ENCODE peak calls at places on chromosomes 11 and 22, in five cellular contexts. One of them, this sample, is unnamed.

GRCh38 chr22:20463324-20464095 is 25.9 kb upstream of the SCARF2 start:
- DNase-seq in endothelial cell: no peak
- DNase-seq in neural progenitor cell: no peak
- DNase-seq in thoracic aorta: no peak
- DNase-seq in foreskin fibroblast: no peak
- DNase-seq in this sample: peak

GRCh38 chr11:96967616-96968015 is 577.8 kb downstream of the JRKL start:
- DNase-seq in foreskin fibroblast: no peak
- DNase-seq in endothelial cell: no peak
- DNase-seq in neural progenitor cell: no peak
- DNase-seq in thoracic aorta: no peak
- DNase-seq in this sample: no peak

GRCh38 chr22:20121856-20122415 is 4.9 kb upstream of the TRMT2A start:
- DNase-seq in foreskin fibroblast: no peak
- DNase-seq in thoracic aorta: no peak
- DNase-seq in endothelial cell: no peak
- DNase-seq in neural progenitor cell: no peak
- DNase-seq in this sample: no peak

GRCh38 chr11:90332415-90332814 is 109.6 kb upstream of the CHORDC1 start:
- DNase-seq in foreskin fibroblast: no peak
- DNase-seq in endothelial cell: no peak
- DNase-seq in thoracic aorta: no peak
- DNase-seq in neural progenitor cell: no peak
- DNase-seq in this sample: no peak

GRCh38 chr11:102447941-102448868 is 4.4 kb downstream of the TMEM123 start:
- DNase-seq in foreskin fibroblast: no peak
- DNase-seq in endothelial cell: no peak
- DNase-seq in neural progenitor cell: no peak
- DNase-seq in thoracic aorta: no peak
- DNase-seq in this sample: no peak

GRCh38 chr22:17754233-17754925 is 19.9 kb downstream of the BID start:
- DNase-seq in endothelial cell: no peak
- DNase-seq in neural progenitor cell: peak
- DNase-seq in thoracic aorta: no peak
- DNase-seq in foreskin fibroblast: no peak
- DNase-seq in this sample: peak

GRCh38 chr22:34858026-34858425 is 207.9 kb upstream of the ISX start:
- DNase-seq in endothelial cell: no peak
- DNase-seq in neural progenitor cell: no peak
- DNase-seq in thoracic aorta: no peak
- DNase-seq in foreskin fibroblast: no peak
- DNase-seq in this sample: no peak

GRCh38 chr11:6498121-6498520 is 1.0 kb downstream of the DNHD1 start:
- DNase-seq in foreskin fibroblast: peak
- DNase-seq in thoracic aorta: no peak
- DNase-seq in neural progenitor cell: no peak
- DNase-seq in endothelial cell: no peak
- DNase-seq in this sample: no peak

GRCh38 chr22:30241576-30242371 is 4.8 kb downstream of the LIF start:
- DNase-seq in thoracic aorta: no peak
- DNase-seq in neural progenitor cell: no peak
- DNase-seq in endothelial cell: no peak
- DNase-seq in foreskin fibroblast: no peak
- DNase-seq in this sample: no peak

GRCh38 chr11:110497204-110497987 is 67.6 kb downstream of the FDX1 start:
- DNase-seq in endothelial cell: no peak
- DNase-seq in neural progenitor cell: no peak
- DNase-seq in foreskin fibroblast: no peak
- DNase-seq in thoracic aorta: no peak
- DNase-seq in this sample: no peak

GRCh38 chr11:20399498-20399897 is 12.0 kb downstream of the PRMT3 start:
- DNase-seq in thoracic aorta: no peak
- DNase-seq in neural progenitor cell: no peak
- DNase-seq in foreskin fibroblast: no peak
- DNase-seq in endothelial cell: no peak
- DNase-seq in this sample: no peak

GRCh38 chr22:21796863-21797262 is 61.3 kb upstream of the YPEL1 start:
- DNase-seq in neural progenitor cell: no peak
- DNase-seq in endothelial cell: no peak
- DNase-seq in thoracic aorta: no peak
- DNase-seq in foreskin fibroblast: no peak
- DNase-seq in this sample: no peak

GRCh38 chr11:19953342-19953741 is 206.9 kb downstream of the DBX1 start:
- DNase-seq in endothelial cell: peak
- DNase-seq in foreskin fibroblast: peak
- DNase-seq in thoracic aorta: no peak
- DNase-seq in neural progenitor cell: peak
- DNase-seq in this sample: no peak

GRCh38 chr11:64005691-64006090 is 19.5 kb downstream of the OTUB1 start:
- DNase-seq in endothelial cell: no peak
- DNase-seq in foreskin fibroblast: no peak
- DNase-seq in thoracic aorta: no peak
- DNase-seq in neural progenitor cell: no peak
- DNase-seq in this sample: no peak

GRCh38 chr11:63667993-63668392 is 3.2 kb downstream of the ATL3 start:
- DNase-seq in neural progenitor cell: no peak
- DNase-seq in thoracic aorta: no peak
- DNase-seq in foreskin fibroblast: peak
- DNase-seq in endothelial cell: no peak
- DNase-seq in this sample: no peak

GRCh38 chr11:121466063-121466794 is 13.5 kb upstream of the SORL1-AS1 start:
- DNase-seq in foreskin fibroblast: peak
- DNase-seq in neural progenitor cell: peak
- DNase-seq in endothelial cell: peak
- DNase-seq in thoracic aorta: peak
- DNase-seq in this sample: peak

GRCh38 chr11:64165482-64165841 is 451 bp downstream of the MACROD1 start:
- DNase-seq in foreskin fibroblast: no peak
- DNase-seq in neural progenitor cell: no peak
- DNase-seq in thoracic aorta: no peak
- DNase-seq in endothelial cell: peak
- DNase-seq in this sample: peak

GRCh38 chr11:92211576-92212167 is 12.9 kb upstream of the FAT3 start:
- DNase-seq in thoracic aorta: no peak
- DNase-seq in endothelial cell: peak
- DNase-seq in foreskin fibroblast: no peak
- DNase-seq in neural progenitor cell: peak
- DNase-seq in this sample: no peak
- TF ChIP-seq CTCF in thoracic aorta: peak
- TF ChIP-seq CTCF in endothelial cell: no peak
- TF ChIP-seq CTCF in foreskin fibroblast: peak
- TF ChIP-seq CTCF in neural progenitor cell: peak
- TF ChIP-seq CTCF in this sample: no peak

GRCh38 chr11:44324787-44325525 is 15.0 kb upstream of the ALX4 start:
- DNase-seq in endothelial cell: no peak
- DNase-seq in neural progenitor cell: no peak
- DNase-seq in thoracic aorta: no peak
- DNase-seq in foreskin fibroblast: no peak
- DNase-seq in this sample: no peak

GRCh38 chr11:44327730-44328691 is 18.1 kb upstream of the ALX4 start:
- DNase-seq in endothelial cell: no peak
- DNase-seq in foreskin fibroblast: no peak
- DNase-seq in thoracic aorta: no peak
- DNase-seq in neural progenitor cell: no peak
- DNase-seq in this sample: no peak

GRCh38 chr11:44325698-44326097 is 15.8 kb upstream of the ALX4 start:
- DNase-seq in thoracic aorta: no peak
- DNase-seq in neural progenitor cell: no peak
- DNase-seq in endothelial cell: no peak
- DNase-seq in foreskin fibroblast: no peak
- DNase-seq in this sample: no peak

GRCh38 chr11:44324222-44324621 is 14.3 kb upstream of the ALX4 start:
- DNase-seq in foreskin fibroblast: no peak
- DNase-seq in neural progenitor cell: no peak
- DNase-seq in thoracic aorta: no peak
- DNase-seq in endothelial cell: no peak
- DNase-seq in this sample: no peak

DNA sequence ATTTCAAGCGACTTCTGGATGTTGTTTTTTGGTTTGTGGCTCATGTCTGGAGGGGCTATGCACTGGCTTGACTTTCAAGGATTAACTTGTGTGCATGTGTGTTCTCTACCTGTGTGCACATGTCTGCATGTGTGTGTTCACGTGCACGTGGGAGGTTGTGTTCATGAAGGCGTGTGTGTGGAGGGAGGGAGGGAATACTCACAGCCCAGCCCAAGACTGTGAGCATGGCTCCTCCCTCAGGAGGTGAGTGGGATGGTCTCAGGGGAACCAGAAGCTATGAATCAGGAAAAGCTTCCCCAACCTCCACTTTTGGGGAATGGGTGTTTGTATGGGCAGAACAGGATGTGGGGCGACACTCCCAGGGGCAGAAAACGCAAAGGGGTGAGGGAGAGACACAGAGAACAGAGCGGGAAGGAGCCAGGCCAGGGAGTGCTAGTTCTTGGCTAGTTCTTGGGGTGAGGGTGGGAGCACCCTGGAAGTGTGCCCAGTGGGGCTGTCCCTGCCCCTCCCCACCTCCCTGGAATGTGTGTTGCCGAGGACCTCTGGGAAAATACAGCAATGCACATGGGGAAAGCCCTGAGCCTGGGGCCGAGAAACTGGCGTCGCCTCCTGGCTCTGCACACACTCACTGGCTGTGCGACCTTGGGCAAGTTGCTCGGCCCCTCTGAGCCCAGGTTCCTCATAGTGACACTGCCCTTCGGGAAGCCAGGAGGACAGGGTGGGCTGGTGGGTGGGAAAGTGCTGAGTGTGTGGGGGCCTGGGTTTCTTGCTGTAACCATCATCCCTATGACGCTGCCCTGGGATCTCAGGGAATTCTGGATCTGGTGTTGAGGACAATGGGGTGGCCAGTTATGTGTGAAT is 16.9 kb upstream of the ALX4 start:
- DNase-seq in neural progenitor cell: no peak
- DNase-seq in thoracic aorta: no peak
- DNase-seq in foreskin fibroblast: no peak
- DNase-seq in endothelial cell: no peak
- DNase-seq in this sample: no peak
- TF ChIP-seq CTCF in neural progenitor cell: peak
- TF ChIP-seq CTCF in thoracic aorta: no peak
- TF ChIP-seq CTCF in foreskin fibroblast: peak
- TF ChIP-seq CTCF in endothelial cell: no peak
- TF ChIP-seq CTCF in this sample: no peak

GRCh38 chr11:124123587-124123986 is 8.3 kb downstream of the VWA5A start:
- DNase-seq in endothelial cell: no peak
- DNase-seq in thoracic aorta: no peak
- DNase-seq in neural progenitor cell: peak
- DNase-seq in foreskin fibroblast: no peak
- DNase-seq in this sample: no peak
- TF ChIP-seq CTCF in endothelial cell: peak
- TF ChIP-seq CTCF in thoracic aorta: no peak
- TF ChIP-seq CTCF in neural progenitor cell: peak
- TF ChIP-seq CTCF in foreskin fibroblast: no peak
- TF ChIP-seq CTCF in this sample: no peak

GRCh38 chr11:73218830-73219215 is 742 bp downstream of the P2RY2 start:
- DNase-seq in endothelial cell: no peak
- DNase-seq in thoracic aorta: no peak
- DNase-seq in foreskin fibroblast: no peak
- DNase-seq in neural progenitor cell: peak
- DNase-seq in this sample: no peak

GRCh38 chr11:73217810-73218105 is 323 bp upstream of the P2RY2 start:
- DNase-seq in endothelial cell: no peak
- DNase-seq in foreskin fibroblast: no peak
- DNase-seq in thoracic aorta: no peak
- DNase-seq in neural progenitor cell: no peak
- DNase-seq in this sample: no peak

GRCh38 chr11:73219396-73220285 is 1.6 kb downstream of the P2RY2 start:
- DNase-seq in neural progenitor cell: peak
- DNase-seq in endothelial cell: no peak
- DNase-seq in thoracic aorta: no peak
- DNase-seq in foreskin fibroblast: no peak
- DNase-seq in this sample: no peak

GRCh38 chr11:73217131-73217809 is 811 bp upstream of the P2RY2 start:
- DNase-seq in neural progenitor cell: peak
- DNase-seq in endothelial cell: no peak
- DNase-seq in foreskin fibroblast: no peak
- DNase-seq in thoracic aorta: no peak
- DNase-seq in this sample: no peak

DNA sequence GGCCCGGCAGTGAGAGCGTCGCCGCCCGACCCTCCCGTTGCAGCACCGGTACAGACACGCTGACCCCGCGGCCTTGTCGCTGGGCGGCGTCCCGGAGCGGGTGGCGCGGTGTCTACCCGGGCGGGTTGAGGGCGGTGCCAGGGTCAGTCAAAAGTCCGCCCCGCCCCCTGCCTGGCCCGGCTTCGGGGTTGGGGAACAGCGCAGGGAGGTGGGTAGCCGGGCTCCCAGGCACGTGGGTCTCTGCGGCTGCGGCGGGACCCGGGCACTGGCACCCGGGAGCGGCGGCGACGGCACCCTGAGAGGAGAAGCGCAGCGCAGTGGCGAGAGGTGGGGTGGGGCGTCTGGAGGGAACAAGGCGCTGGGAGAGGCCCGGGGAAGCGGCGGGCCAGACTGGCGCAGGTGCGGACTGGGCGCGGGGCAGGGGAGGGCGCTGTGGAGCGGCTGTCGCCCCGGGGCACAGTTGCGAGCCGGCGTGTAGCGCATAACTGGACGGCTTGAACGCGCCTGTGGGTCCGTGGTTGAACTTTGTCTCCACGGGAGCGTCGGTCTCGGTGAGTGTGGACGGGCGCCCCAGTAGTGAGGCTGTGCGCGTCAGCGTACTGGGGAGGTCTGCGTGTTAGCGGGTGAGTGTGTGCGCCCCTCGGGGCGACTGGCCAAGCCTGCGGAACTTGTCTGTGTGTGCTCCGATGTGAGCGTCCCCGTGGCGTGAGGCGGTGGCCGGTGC is at the start of gene P2RY2:
- DNase-seq in endothelial cell: peak
- DNase-seq in thoracic aorta: no peak
- DNase-seq in foreskin fibroblast: no peak
- DNase-seq in neural progenitor cell: peak
- DNase-seq in this sample: peak
- TF ChIP-seq CTCF in endothelial cell: peak
- TF ChIP-seq CTCF in thoracic aorta: peak
- TF ChIP-seq CTCF in foreskin fibroblast: no peak
- TF ChIP-seq CTCF in neural progenitor cell: peak
- TF ChIP-seq CTCF in this sample: peak